ENCODE peak calls at places on chromosomes 3 and 15, in four cellular contexts. Z, P, Q and G are unnamed samples.

GRCh38 chr3:127185268-127185667 is 7.7 kb upstream of the PRR23E start:
- DNase-seq in Z (no peak), P (no peak), Q (no peak), G (no peak)

GRCh38 chr3:43248194-43248593 is 38.1 kb upstream of the SNRK start:
- DNase-seq in Z (no peak), P (no peak), Q (no peak), G (no peak)

GRCh38 chr3:4323246-4324027 is 20.3 kb downstream of the SETMAR start:
- DNase-seq in Z (no peak), P (peak; percentile 56), Q (no peak), G (no peak)

GRCh38 chr15:51192560-51193280 is 98.0 kb upstream of the TNFAIP8L3 start:
- DNase-seq in Z (peak; percentile 59), P (peak; percentile 89), Q (peak; percentile 94), G (peak; percentile 93)

GRCh38 chr3:101732240-101732641 is 7.8 kb downstream of the CEP97 start:
- DNase-seq in Z (no peak), P (no peak), Q (no peak), G (no peak)

GRCh38 chr3:46665763-46666470 is 27.6 kb downstream of the ALS2CL start:
- DNase-seq in Z (no peak), P (no peak), Q (no peak), G (no peak)

GRCh38 chr3:36903119-36903882 is 41.6 kb downstream of the TRANK1 start:
- DNase-seq in Z (no peak), P (no peak), Q (no peak), G (no peak)

GRCh38 chr3:134397755-134398154 is 23.5 kb upstream of the AMOTL2 start:
- DNase-seq in Z (no peak), P (no peak), Q (no peak), G (no peak)

GRCh38 chr3:140203510-140203909 is 268.5 kb downstream of the CLSTN2 start:
- DNase-seq in Z (no peak), P (no peak), Q (no peak), G (no peak)

GRCh38 chr3:127588675-127589577 is 1.6 kb downstream of the TPRA1 start:
- DNase-seq in Z (no peak), P (peak; percentile 76), Q (no peak), G (peak; percentile 70)

GRCh38 chr3:104273046-104273649 is 1093.6 kb upstream of the ALCAM start:
- DNase-seq in Z (no peak), P (peak; percentile 25), Q (no peak), G (peak; percentile 43)

GRCh38 chr15:88800026-88800425 is 3.2 kb upstream of the ACAN start:
- DNase-seq in Z (no peak), P (peak; percentile 12), Q (no peak), G (peak; percentile 39)

GRCh38 chr15:80308002-80308401 is 56.0 kb upstream of the CTXND1 start:
- DNase-seq in Z (no peak), P (no peak), Q (no peak), G (no peak)

GRCh38 chr3:33058780-33059179 is 38.2 kb downstream of the GLB1 start:
- DNase-seq in Z (no peak), P (no peak), Q (no peak), G (no peak)

GRCh38 chr3:148720873-148721272 is 23.2 kb downstream of the AGTR1 start:
- DNase-seq in Z (no peak), P (no peak), Q (no peak), G (no peak)

GRCh38 chr3:42612928-42613327 is 12.4 kb downstream of the NKTR start:
- DNase-seq in Z (no peak), P (no peak), Q (no peak), G (no peak)

GRCh38 chr3:142489572-142490323 is 41.9 kb upstream of the XRN1 start:
- DNase-seq in Z (no peak), P (peak; percentile 16), Q (no peak), G (no peak)

GRCh38 chr3:59043391-59043790 is 6.4 kb downstream of the CFAP20DC start:
- DNase-seq in Z (no peak), P (no peak), Q (no peak), G (peak; percentile 37)

GRCh38 chr15:40239671-40240618 is 1.1 kb downstream of the PAK6 start:
- DNase-seq in Z (no peak), P (no peak), Q (no peak), G (no peak)

GRCh38 chr3:101518421-101518871 is 5.4 kb upstream of the SENP7 start:
- DNase-seq in Z (peak; percentile 17), P (peak; percentile 30), Q (no peak), G (peak; percentile 27)

GRCh38 chr3:153290278-153291015 is 128.4 kb downstream of the RAP2B start:
- DNase-seq in Z (no peak), P (no peak), Q (no peak), G (peak; percentile 51)

GRCh38 chr15:60079210-60079609 is 75.1 kb downstream of the FOXB1 start:
- DNase-seq in Z (no peak), P (peak; percentile 24), Q (peak; percentile 11), G (no peak)

GRCh38 chr3:100454684-100455083 is 37.7 kb upstream of the TMEM45A start:
- DNase-seq in Z (no peak), P (no peak), Q (no peak), G (no peak)

GRCh38 chr3:126517986-126518778 is 609 bp upstream of the UROC1 start:
- DNase-seq in Z (no peak), P (no peak), Q (no peak), G (no peak)

GRCh38 chr3:41053220-41053619 is 146.1 kb upstream of the CTNNB1 start:
- DNase-seq in Z (no peak), P (no peak), Q (no peak), G (peak; percentile 0)

GRCh38 chr3:87298111-87298718 is 21.8 kb upstream of the POU1F1 start:
- DNase-seq in Z (no peak), P (peak; percentile 30), Q (no peak), G (peak; percentile 49)

GRCh38 chr3:158701666-158702065 is 29.2 kb upstream of the LXN start:
- DNase-seq in Z (no peak), P (peak; percentile 60), Q (no peak), G (peak; percentile 60)

GRCh38 chr3:189826566-189826965 is 195.4 kb downstream of the TP63 start:
- DNase-seq in Z (no peak), P (no peak), Q (no peak), G (no peak)

GRCh38 chr3:11185564-11186317 is 31.4 kb downstream of the HRH1 start:
- DNase-seq in Z (no peak), P (peak; percentile 91), Q (no peak), G (peak; percentile 82)

GRCh38 chr15:40098489-40099261 is 10.0 kb downstream of the BMF start:
- DNase-seq in Z (peak; percentile 36), P (peak; percentile 97), Q (no peak), G (peak; percentile 91)

GRCh38 chr3:52240059-52240885 is 1.3 kb upstream of the TWF2 start:
- DNase-seq in Z (peak; percentile 60), P (peak; percentile 99), Q (peak; percentile 3), G (peak; percentile 88)

GRCh38 chr3:24299801-24300626 is 194.6 kb downstream of the THRB start:
- DNase-seq in Z (no peak), P (peak; percentile 81), Q (no peak), G (peak; percentile 42)

GRCh38 chr3:179179979-179180758 is 32.0 kb downstream of the PIK3CA start:
- DNase-seq in Z (no peak), P (peak; percentile 77), Q (no peak), G (peak; percentile 64)

GRCh38 chr3:79844176-79844575 is 76.4 kb upstream of the ROBO1 start:
- DNase-seq in Z (no peak), P (peak; percentile 4), Q (no peak), G (peak; percentile 2)

GRCh38 chr3:112767177-112767576 is 79.5 kb downstream of the CD200R1L start:
- DNase-seq in Z (no peak), P (no peak), Q (no peak), G (no peak)

GRCh38 chr3:23256741-23257435 is 53.8 kb downstream of the UBE2E2 start:
- DNase-seq in Z (no peak), P (peak; percentile 27), Q (no peak), G (no peak)

GRCh38 chr3:152331018-152331541 is 62.4 kb downstream of the MBNL1 start:
- DNase-seq in Z (no peak), P (peak; percentile 90), Q (no peak), G (peak; percentile 88)

GRCh38 chr15:52419494-52419893 is 109.2 kb downstream of the MYO5A start:
- DNase-seq in Z (no peak), P (no peak), Q (no peak), G (no peak)

GRCh38 chr3:23046536-23046935 is 156.6 kb upstream of the UBE2E2 start:
- DNase-seq in Z (no peak), P (no peak), Q (no peak), G (no peak)